ENCODE peak calls at places on chromosomes 4 and X, in seven cellular contexts. O is H7; B is KBM-7; M is activated naive CD8-positive, alpha-beta T cell treated with anti-CD3 and anti-CD28 coated beads, Interleukin-2, amount 10 ng/mL, durations not matched to agents 7 days and 5 days; E is T-helper 17 cell; L is chondrocyte; N is Panc1. Z is an unnamed sample.

GRCh38 chrX:154653048-154653401 is 354 bp downstream of the CTAG2 start:
- DNase-seq in O (peak; percentile 16), M (no peak), N (no peak), E (no peak), B (no peak), L (peak; percentile 70), Z (no peak)

GRCh38 chr4:89712141-89712540 is 124.8 kb downstream of the SNCA start:
- DNase-seq in M (no peak), B (no peak), N (no peak), E (no peak), L (no peak), O (no peak), Z (no peak)

GRCh38 chr4:21009956-21010355 is 309.7 kb downstream of the PACRGL start:
- DNase-seq in L (no peak), M (no peak), O (no peak), E (no peak), N (no peak), B (no peak), Z (no peak)

GRCh38 chr4:60482921-60483351 is 717.2 kb upstream of the ADGRL3 start:
- DNase-seq in E (no peak), L (no peak), M (no peak), O (no peak), N (no peak), B (no peak), Z (no peak)

GRCh38 chr4:44668521-44668920 is 9.7 kb upstream of the GUF1 start:
- DNase-seq in N (no peak), M (no peak), O (no peak), B (no peak), E (no peak), L (no peak), Z (no peak)

GRCh38 chr4:71974681-71975080 is 57.1 kb upstream of the NPFFR2 start:
- DNase-seq in E (no peak), N (no peak), L (no peak), M (no peak), O (no peak), B (no peak), Z (no peak)

GRCh38 chrX:143165778-143166177 is 140.1 kb downstream of the SPANXN4 start:
- DNase-seq in E (no peak), O (no peak), N (no peak), M (no peak), B (no peak), L (no peak), Z (no peak)

GRCh38 chrX:129754266-129755024 is 15.7 kb downstream of the XPNPEP2 start:
- DNase-seq in E (no peak), N (no peak), M (no peak), L (no peak), O (peak; percentile 87), B (peak; percentile 67), Z (no peak)

GRCh38 chr4:1686440-1687036 is 2.4 kb upstream of the FAM53A start:
- DNase-seq in O (peak; percentile 40), N (no peak), E (no peak), L (peak; percentile 72), M (no peak), B (no peak), Z (no peak)

GRCh38 chr4:24392613-24393012 is 191.7 kb downstream of the DHX15 start:
- DNase-seq in E (no peak), B (no peak), N (no peak), O (no peak), M (no peak), L (no peak), Z (no peak)

GRCh38 chrX:49862093-49862492 is 17.2 kb upstream of the USP27X start:
- DNase-seq in E (no peak), B (no peak), M (no peak), L (no peak), O (no peak), N (no peak), Z (no peak)

GRCh38 chrX:28498658-28499057 is 88.6 kb upstream of the IL1RAPL1 start:
- DNase-seq in B (no peak), E (no peak), O (peak; percentile 50), L (no peak), M (no peak), N (no peak), Z (no peak)

GRCh38 chrX:40530471-40530870 is 50.3 kb upstream of the ATP6AP2 start:
- DNase-seq in N (no peak), E (no peak), O (no peak), M (no peak), L (no peak), B (no peak), Z (no peak)

Z was measured in prostate gland.